ENCODE peak calls at places on chromosome 21, in nine cellular contexts. L is substantia nigra; N is NCI-H1092; B is HCEC 1CT; H is OCI-LY7; M is DMS 273 treated with DMSO at 0.1 percent for 48 hours; I is GM18507; Z is activated CD4-positive, alpha-beta T cell treated with anti-CD3 and anti-CD28 coated beads for 36 hours; R is left colon. T is an unnamed sample.

GRCh38 chr21:35525443-35525842 is 476.3 kb upstream of the RUNX1 start:
- DNase-seq in L (no peak), N (no peak), B (peak), H (peak), M (no peak), I (no peak), Z (no peak), R (no peak), T (no peak)

GRCh38 chr21:21187579-21187978 is 189.4 kb downstream of the NCAM2 start:
- DNase-seq in L (no peak), N (no peak), B (no peak), H (no peak), M (no peak), I (no peak), Z (no peak), R (no peak), T (no peak)

GRCh38 chr21:26587621-26588260 is 14.7 kb upstream of the CYYR1 start:
- DNase-seq in L (no peak), N (no peak), B (peak), H (no peak), M (no peak), I (no peak), Z (no peak), R (no peak), T (no peak)

GRCh38 chr21:42453301-42454220 is 42.5 kb downstream of the RSPH1 start:
- DNase-seq in L (no peak), N (no peak), B (no peak), H (no peak), M (no peak), I (no peak), Z (no peak), R (peak), T (no peak)

GRCh38 chr21:35614412-35614901 is 445.9 kb downstream of the SETD4 start:
- DNase-seq in L (no peak), N (no peak), B (no peak), H (no peak), M (no peak), I (no peak), Z (no peak), R (no peak), T (no peak)

GRCh38 chr21:46190491-46191131 is 6.4 kb upstream of the SPATC1L start:
- DNase-seq in L (no peak), N (no peak), B (no peak), H (no peak), M (no peak), I (no peak), Z (no peak), R (no peak), T (no peak)

GRCh38 chr21:26850116-26850643 is 5.0 kb upstream of the ADAMTS1 start:
- DNase-seq in L (no peak), N (peak), B (peak), H (peak), M (peak), I (no peak), Z (no peak), R (no peak), T (peak)

GRCh38 chr21:34313116-34313515 is 50.7 kb upstream of the KCNE2 start:
- DNase-seq in L (no peak), N (no peak), B (peak), H (no peak), M (no peak), I (no peak), Z (no peak), R (no peak), T (no peak)

GRCh38 chr21:36854391-36854790 is 112.1 kb downstream of the HLCS start:
- DNase-seq in L (peak), N (no peak), B (peak), H (peak), M (no peak), I (peak), Z (peak), R (no peak), T (no peak)

GRCh38 chr21:14382486-14382834 is 486 bp downstream of the HSPA13 start:
- DNase-seq in L (no peak), N (no peak), B (no peak), H (peak), M (no peak), I (no peak), Z (peak), R (no peak), T (peak)

GRCh38 chr21:37207441-37208009 is 59.6 kb downstream of the VPS26C start:
- DNase-seq in L (no peak), N (no peak), B (no peak), H (no peak), M (no peak), I (peak), Z (peak), R (no peak), T (no peak)

GRCh38 chr21:44985441-44986401 is 45.9 kb downstream of the SLX9 start:
- DNase-seq in L (no peak), N (no peak), B (no peak), H (no peak), M (no peak), I (no peak), Z (peak), R (no peak), T (no peak)

GRCh38 chr21:33802458-33802857 is 113.1 kb downstream of the ATP5PO start:
- DNase-seq in L (no peak), N (no peak), B (no peak), H (no peak), M (no peak), I (no peak), Z (no peak), R (no peak), T (no peak)

GRCh38 chr21:24941316-24942185 is 665.7 kb downstream of the MRPL39 start:
- DNase-seq in L (no peak), N (peak), B (no peak), H (no peak), M (no peak), I (no peak), Z (no peak), R (no peak), T (no peak)

GRCh38 chr21:46452719-46453118 is 6.0 kb upstream of the DIP2A start:
- DNase-seq in L (no peak), N (no peak), B (no peak), H (no peak), M (no peak), I (no peak), Z (no peak), R (peak), T (no peak)

GRCh38 chr21:27648560-27648959 is 681.7 kb upstream of the ADAMTS5 start:
- DNase-seq in L (no peak), N (no peak), B (peak), H (no peak), M (no peak), I (no peak), Z (no peak), R (no peak), T (no peak)

GRCh38 chr21:35254006-35254751 is 205.1 kb upstream of the RUNX1 start:
- DNase-seq in L (no peak), N (no peak), B (peak), H (no peak), M (no peak), I (no peak), Z (no peak), R (peak), T (no peak)

GRCh38 chr21:38261851-38262250 is 5.1 kb downstream of the KCNJ15 start:
- DNase-seq in L (no peak), N (no peak), B (no peak), H (no peak), M (no peak), I (no peak), Z (no peak), R (no peak), T (no peak)

GRCh38 chr21:16117851-16118592 is 388.2 kb downstream of the USP25 start:
- DNase-seq in L (no peak), N (no peak), B (peak), H (no peak), M (no peak), I (no peak), Z (no peak), R (no peak), T (no peak)

GRCh38 chr21:36877741-36878140 is 88.7 kb downstream of the HLCS start:
- DNase-seq in L (no peak), N (no peak), B (no peak), H (no peak), M (no peak), I (no peak), Z (no peak), R (no peak), T (no peak)

GRCh38 chr21:39660191-39660590 is 47.5 kb downstream of the B3GALT5 start:
- DNase-seq in L (no peak), N (peak), B (no peak), H (no peak), M (peak), I (no peak), Z (no peak), R (peak), T (peak)

T was measured in NCI-H2171.